ENCODE peak calls at places on chromosomes 12 and 14, in seven cellular contexts. V is HepG2, Y is HEK293T, F is GM12878, W is K562, K is WTC11, O is H1. P is an unnamed sample.

GRCh38 chr12:27981874-27982273 is 9.3 kb upstream of the PTHLH start:
- DNase-seq in V (no peak), Y (no peak), F (no peak), W (no peak), K (no peak), O (no peak), P (no peak)

GRCh38 chr14:44030963-44031362 is 476.1 kb downstream of the FSCB start:
- DNase-seq in V (no peak), Y (no peak), F (no peak), W (no peak), K (no peak), O (no peak), P (no peak)

GRCh38 chr14:23067847-23068791 is 10.8 kb upstream of the CDH24 start:
- DNase-seq in V (no peak), Y (no peak), F (no peak), W (peak), K (no peak), O (no peak), P (no peak)

GRCh38 chr12:87801860-87802720 is 227.1 kb downstream of the C12orf50 start:
- DNase-seq in V (no peak), Y (no peak), F (no peak), W (no peak), K (no peak), O (no peak), P (no peak)

GRCh38 chr14:70893842-70894237 is 13.4 kb upstream of the PCNX1 start:
- DNase-seq in V (no peak), Y (no peak), F (no peak), W (no peak), K (no peak), O (no peak), P (no peak)

GRCh38 chr12:114789276-114789675 is 105.3 kb upstream of the TBX3 start:
- DNase-seq in V (no peak), Y (no peak), F (no peak), W (no peak), K (no peak), O (no peak), P (no peak)

GRCh38 chr14:51539571-51540037 is 112.1 kb upstream of the FRMD6 start:
- DNase-seq in V (no peak), Y (no peak), F (no peak), W (no peak), K (no peak), O (peak), P (no peak)

GRCh38 chr12:107570721-107571120 is 114.9 kb upstream of the PWP1 start:
- DNase-seq in V (no peak), Y (no peak), F (no peak), W (no peak), K (no peak), O (no peak), P (no peak)

GRCh38 chr12:43407816-43408645 is 144.0 kb downstream of the ADAMTS20 start:
- DNase-seq in V (no peak), Y (no peak), F (no peak), W (no peak), K (no peak), O (no peak), P (no peak)

GRCh38 chr12:28507867-28508266 is 317.6 kb downstream of the CCDC91 start:
- DNase-seq in V (no peak), Y (no peak), F (no peak), W (no peak), K (no peak), O (no peak), P (no peak)

GRCh38 chr12:112450725-112451124 is 32.0 kb downstream of the PTPN11 start:
- DNase-seq in V (no peak), Y (no peak), F (no peak), W (no peak), K (no peak), O (no peak), P (no peak)

GRCh38 chr12:111408116-111408440 is 2.4 kb downstream of the SH2B3 start:
- DNase-seq in V (no peak), Y (no peak), F (no peak), W (no peak), K (no peak), O (no peak), P (no peak)

GRCh38 chr12:67747869-67748760 is 99.6 kb downstream of the DYRK2 start:
- DNase-seq in V (peak), Y (no peak), F (no peak), W (no peak), K (no peak), O (no peak), P (peak)

GRCh38 chr12:10015450-10015849 is 5.0 kb downstream of the CLEC12B start:
- DNase-seq in V (no peak), Y (no peak), F (no peak), W (no peak), K (no peak), O (no peak), P (no peak)

GRCh38 chr14:77761205-77761931 is 412 bp upstream of the SNW1 start:
- DNase-seq in V (peak), Y (peak), F (peak), W (peak), K (peak), O (no peak), P (no peak)

GRCh38 chr12:116592116-116592637 is 33.0 kb downstream of the MAP1LC3B2 start:
- DNase-seq in V (no peak), Y (no peak), F (no peak), W (no peak), K (no peak), O (no peak), P (no peak)

GRCh38 chr12:88706286-88706685 is 126.0 kb upstream of the KITLG start:
- DNase-seq in V (no peak), Y (no peak), F (no peak), W (no peak), K (no peak), O (no peak), P (no peak)

GRCh38 chr12:111870216-111870615 is 28.2 kb downstream of the MAPKAPK5 start:
- DNase-seq in V (no peak), Y (no peak), F (no peak), W (no peak), K (no peak), O (no peak), P (no peak)

GRCh38 chr14:58796201-58796600 is 158.4 kb downstream of the DACT1 start:
- DNase-seq in V (no peak), Y (no peak), F (no peak), W (no peak), K (no peak), O (no peak), P (no peak)

GRCh38 chr12:42741771-42742510 is 152.4 kb upstream of the PRICKLE1 start:
- DNase-seq in V (no peak), Y (no peak), F (no peak), W (no peak), K (no peak), O (no peak), P (no peak)

GRCh38 chr12:20188930-20189653 is 179.2 kb upstream of the PDE3A start:
- DNase-seq in V (peak), Y (no peak), F (no peak), W (no peak), K (no peak), O (no peak), P (no peak)

GRCh38 chr14:32536175-32536574 is 207.1 kb downstream of the AKAP6 start:
- DNase-seq in V (no peak), Y (no peak), F (no peak), W (no peak), K (no peak), O (no peak), P (no peak)

GRCh38 chr12:78096909-78097597 is 266.4 kb downstream of the NAV3 start:
- DNase-seq in V (no peak), Y (no peak), F (no peak), W (no peak), K (no peak), O (no peak), P (no peak)

GRCh38 chr14:35122696-35123387 is 490 bp downstream of the PRORP start:
- DNase-seq in V (peak), Y (no peak), F (no peak), W (no peak), K (no peak), O (no peak), P (no peak)

GRCh38 chr12:42326466-42327226 is 679 bp downstream of the PPHLN1 start:
- DNase-seq in V (peak), Y (peak), F (no peak), W (peak), K (no peak), O (no peak), P (no peak)

GRCh38 chr12:608413-608812 is 54.8 kb downstream of the NINJ2 start:
- DNase-seq in V (no peak), Y (no peak), F (no peak), W (no peak), K (no peak), O (no peak), P (no peak)

GRCh38 chr14:68397371-68397779 is 395.5 kb downstream of the ZFP36L1 start:
- DNase-seq in V (peak), Y (no peak), F (no peak), W (no peak), K (no peak), O (no peak), P (no peak)

GRCh38 chr14:88017503-88017902 is 12.6 kb downstream of the GPR65 start:
- DNase-seq in V (no peak), Y (no peak), F (no peak), W (no peak), K (no peak), O (no peak), P (no peak)

GRCh38 chr14:59317346-59317745 is 128.9 kb downstream of the DAAM1 start:
- DNase-seq in V (no peak), Y (no peak), F (no peak), W (no peak), K (no peak), O (no peak), P (no peak)

GRCh38 chr14:24058951-24059475 is 7.2 kb downstream of the CARMIL3 start:
- DNase-seq in V (no peak), Y (no peak), F (no peak), W (no peak), K (peak), O (no peak), P (no peak)

GRCh38 chr12:41943671-41944070 is 201.0 kb downstream of the GXYLT1 start:
- DNase-seq in V (no peak), Y (no peak), F (no peak), W (no peak), K (no peak), O (no peak), P (no peak)

GRCh38 chr14:45104571-45104970 is 20.7 kb downstream of the PRPF39 start:
- DNase-seq in V (no peak), Y (no peak), F (no peak), W (no peak), K (no peak), O (no peak), P (no peak)

GRCh38 chr12:42090899-42091298 is 53.8 kb downstream of the GXYLT1 start:
- DNase-seq in V (no peak), Y (no peak), F (no peak), W (no peak), K (no peak), O (no peak), P (no peak)

GRCh38 chr14:32087907-32088306 is 10.8 kb downstream of the ARHGAP5 start:
- DNase-seq in V (no peak), Y (no peak), F (no peak), W (no peak), K (no peak), O (no peak), P (no peak)

GRCh38 chr12:31797230-31797872 is 68.5 kb upstream of the AMN1 start:
- DNase-seq in V (no peak), Y (no peak), F (no peak), W (no peak), K (no peak), O (no peak), P (no peak)

GRCh38 chr14:59331217-59331616 is 134.0 kb downstream of the GPR135 start:
- DNase-seq in V (no peak), Y (no peak), F (no peak), W (no peak), K (peak), O (peak), P (no peak)

GRCh38 chr12:7859552-7859951 is 13.2 kb downstream of the SLC2A14 start:
- DNase-seq in V (no peak), Y (no peak), F (no peak), W (no peak), K (no peak), O (no peak), P (no peak)

GRCh38 chr12:110314308-110314707 is 33.3 kb downstream of the ATP2A2 start:
- DNase-seq in V (peak), Y (no peak), F (peak), W (no peak), K (no peak), O (no peak), P (no peak)

GRCh38 chr14:54891471-54892245 is 11.0 kb downstream of the GCH1 start:
- DNase-seq in V (no peak), Y (no peak), F (no peak), W (no peak), K (no peak), O (no peak), P (no peak)

DNA sequence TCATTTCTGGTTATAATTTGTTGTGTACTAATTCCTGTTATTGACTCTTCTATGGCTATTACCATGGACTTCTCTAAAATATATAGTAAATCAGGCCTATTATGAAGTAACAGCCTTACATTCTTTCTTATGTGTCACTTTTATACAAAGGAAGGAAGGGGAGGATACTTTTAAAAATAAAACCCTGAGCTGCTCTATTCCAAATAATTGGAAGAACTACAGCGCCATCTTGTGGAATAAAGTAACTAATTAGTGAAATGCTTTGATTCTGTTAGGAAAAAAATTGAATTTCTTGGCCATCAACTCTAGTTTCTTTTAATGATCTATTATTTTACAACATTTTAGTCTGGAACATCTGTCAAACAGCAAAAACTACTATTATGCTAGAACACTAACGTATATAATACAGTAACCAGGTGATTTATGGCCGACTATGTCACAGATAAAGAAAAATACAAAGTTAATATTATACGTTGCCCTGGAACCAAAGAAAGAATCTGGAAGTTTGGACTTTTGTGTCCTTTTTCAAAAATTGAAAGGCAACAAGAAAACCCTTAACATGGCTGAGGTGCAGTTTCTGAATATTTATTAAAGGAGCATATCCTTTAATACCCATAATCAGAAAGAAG is 55.0 kb upstream of the NELL2 start:
- DNase-seq in V (peak), Y (peak), F (no peak), W (peak), K (no peak), O (no peak), P (peak)
- TF ChIP-seq SP1 in V (no peak), Y (no peak), F (no peak), W (no peak), K (no peak), O (no peak), P (no peak)

GRCh38 chr14:105118646-105119409 is 49.7 kb downstream of the JAG2 start:
- DNase-seq in V (no peak), Y (no peak), F (no peak), W (no peak), K (no peak), O (no peak), P (no peak)
- TF ChIP-seq SP1 in V (no peak), Y (no peak), F (no peak), W (no peak), K (no peak), O (no peak), P (no peak)

DNA sequence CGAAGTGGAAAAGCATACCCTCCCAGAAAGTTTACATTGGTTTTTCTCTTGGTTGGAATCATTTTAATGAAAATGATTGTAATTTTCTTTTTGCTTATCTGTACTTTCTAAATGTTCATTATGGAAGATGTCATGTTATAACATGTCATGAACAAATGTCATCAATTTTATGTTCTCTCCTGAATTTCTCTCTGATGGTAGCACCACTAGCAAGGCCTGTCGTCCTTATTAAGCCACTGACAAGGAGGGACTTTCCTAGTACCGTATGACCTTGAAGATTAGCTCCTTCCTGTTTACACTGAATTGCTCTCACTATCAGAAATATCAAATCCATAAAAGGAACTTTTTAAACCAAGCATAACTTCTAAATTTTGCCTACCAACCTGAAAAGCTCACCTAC is 99.0 kb downstream of the ESR2 start:
- DNase-seq in V (no peak), Y (no peak), F (peak), W (no peak), K (no peak), O (no peak), P (no peak)
- TF ChIP-seq SP1 in V (no peak), Y (no peak), F (no peak), W (no peak), K (no peak), O (no peak), P (no peak)

GRCh38 chr12:105986779-105987686 is 151.7 kb downstream of the NUAK1 start:
- DNase-seq in V (no peak), Y (no peak), F (no peak), W (no peak), K (no peak), O (no peak), P (no peak)
- TF ChIP-seq SP1 in V (no peak), Y (no peak), F (no peak), W (no peak), K (no peak), O (no peak), P (no peak)

DNA sequence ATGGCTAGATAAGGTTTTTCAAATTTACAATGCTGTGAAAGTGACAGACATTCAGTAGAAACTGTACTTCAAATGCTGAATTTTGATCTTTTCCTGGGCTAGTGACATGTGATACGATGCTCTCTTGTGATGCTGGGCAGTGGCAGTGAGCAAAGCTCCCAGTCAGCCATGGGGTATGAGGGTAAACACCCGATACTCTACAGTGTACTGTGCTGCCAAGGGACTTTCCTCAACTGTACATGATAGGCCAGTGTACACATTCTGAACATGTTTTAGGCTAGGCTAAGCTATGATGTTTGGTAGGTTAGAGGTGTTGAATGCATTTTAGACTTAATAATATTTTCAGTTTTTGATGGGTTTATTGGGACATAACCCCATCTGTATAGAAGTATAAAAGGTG is 17.6 kb downstream of the MBIP start:
- DNase-seq in V (no peak), Y (no peak), F (no peak), W (no peak), K (no peak), O (no peak), P (no peak)
- TF ChIP-seq SP1 in V (no peak), Y (no peak), F (no peak), W (no peak), K (no peak), O (no peak), P (no peak)

DNA sequence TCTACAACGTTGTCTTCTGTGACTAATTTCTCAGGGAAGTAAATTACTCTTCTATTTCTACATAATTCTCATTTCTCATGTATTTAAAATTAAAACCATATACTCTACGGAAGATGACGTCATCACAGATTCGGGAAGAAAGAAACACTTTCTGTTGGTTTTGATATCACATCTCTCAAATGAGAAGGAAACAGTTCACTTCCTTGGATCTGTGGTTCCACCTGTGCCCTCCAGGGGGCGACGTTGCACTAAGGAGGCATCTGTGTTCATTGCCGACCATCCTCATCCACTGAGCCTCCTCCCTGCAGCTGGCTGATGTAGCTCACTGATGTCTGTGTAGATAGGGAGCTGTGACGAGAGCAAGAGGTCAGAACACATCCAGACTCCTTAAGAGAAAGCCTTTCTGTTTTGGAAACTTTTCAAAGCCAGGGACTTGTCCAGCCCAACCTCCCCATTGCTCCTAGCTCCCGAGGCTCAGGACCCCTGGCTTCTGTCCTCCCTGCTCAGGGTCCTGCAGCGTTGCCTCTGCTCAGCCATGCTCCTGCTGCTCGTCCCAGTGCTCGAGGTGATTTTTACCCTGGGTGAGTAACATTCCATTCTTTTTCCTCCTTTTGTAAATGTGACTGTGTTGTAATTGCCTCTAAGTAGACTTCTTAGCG is 172.7 kb upstream of the OR4E1 start:
- DNase-seq in V (peak), Y (peak), F (no peak), W (peak), K (peak), O (no peak), P (no peak)
- TF ChIP-seq SP1 in V (no peak), Y (no peak), F (no peak), W (no peak), K (no peak), O (no peak), P (no peak)